ENCODE peak calls at places on chromosomes 1 and 21, in four cellular contexts. J, D, K and M are unnamed samples.

GRCh38 chr1:18542351-18542750 is 61.6 kb downstream of the KLHDC7A start:
- DNase-seq in J (no peak), D (no peak), K (no peak), M (no peak)

GRCh38 chr1:66503841-66504470 is 30.0 kb upstream of the SGIP1 start:
- DNase-seq in J (peak), D (peak), K (peak), M (no peak)

GRCh38 chr1:182646739-182647138 is 37.6 kb downstream of the RGS8 start:
- DNase-seq in J (no peak), D (no peak), K (no peak), M (no peak)

GRCh38 chr1:94298861-94299260 is 61.5 kb upstream of the ARHGAP29 start:
- DNase-seq in J (no peak), D (no peak), K (no peak), M (peak)

GRCh38 chr1:42941640-42942330 is 16.9 kb downstream of the SLC2A1 start:
- DNase-seq in J (no peak), D (no peak), K (peak), M (peak)

GRCh38 chr21:33029512-33029921 is 3.8 kb downstream of the OLIG2 start:
- DNase-seq in J (no peak), D (no peak), K (no peak), M (no peak)

GRCh38 chr1:159927887-159928431 is 2.7 kb upstream of the TAGLN2 start:
- DNase-seq in J (no peak), D (no peak), K (no peak), M (no peak)

GRCh38 chr1:243731301-243731891 is 118.6 kb downstream of the AKT3 start:
- DNase-seq in J (no peak), D (peak), K (no peak), M (no peak)

GRCh38 chr1:119978018-119978505 is 81.7 kb upstream of the ADAM30 start:
- DNase-seq in J (no peak), D (no peak), K (no peak), M (peak)

GRCh38 chr1:173202430-173203145 is 4.5 kb downstream of the TNFSF4 start:
- DNase-seq in J (peak), D (peak), K (peak), M (peak)

GRCh38 chr1:31336687-31337467 is 36.0 kb downstream of the FABP3 start:
- DNase-seq in J (no peak), D (no peak), K (no peak), M (no peak)

GRCh38 chr21:45353200-45353599 is 51.8 kb upstream of the COL18A1 start:
- DNase-seq in J (no peak), D (peak), K (no peak), M (no peak)

GRCh38 chr1:69952691-69953090 is 252.7 kb downstream of the LRRC40 start:
- DNase-seq in J (no peak), D (no peak), K (no peak), M (no peak)

GRCh38 chr1:147243228-147243685 is 773 bp downstream of the CHD1L start:
- DNase-seq in J (peak), D (no peak), K (no peak), M (no peak)

GRCh38 chr1:177256153-177256814 is 85.5 kb downstream of the BRINP2 start:
- DNase-seq in J (no peak), D (peak), K (peak), M (peak)

GRCh38 chr1:32772281-32773017 is 44.7 kb downstream of the YARS1 start:
- DNase-seq in J (no peak), D (no peak), K (no peak), M (no peak)